ENCODE peak calls at places on chromosomes 11 and 22, in six cellular contexts. O is thoracic aorta; U is colonic mucosa; Y is upper lobe of right lung; G is K562; A is effector memory CD4-positive, alpha-beta T cell. J is an unnamed sample.

GRCh38 chr22:50261615-50262459 is at the start of gene MAPK12:
- DNase-seq in G (peak; percentile 84), O (no peak), Y (no peak), U (no peak), A (no peak), J (no peak)

GRCh38 chr22:48863965-48864538 is 963.6 kb downstream of the BRD1 start:
- DNase-seq in A (no peak), G (no peak), U (no peak), O (no peak), Y (no peak), J (no peak)

GRCh38 chr11:81869337-81870065 is 864.2 kb downstream of the FAM181B start:
- DNase-seq in G (no peak), O (no peak), U (peak; percentile 30), Y (no peak), A (peak; percentile 70), J (no peak)

GRCh38 chr11:108253176-108253575 is 30.3 kb downstream of the ATM start:
- DNase-seq in A (no peak), U (no peak), G (no peak), O (no peak), Y (no peak), J (no peak)

GRCh38 chr22:32775957-32776356 is 25.5 kb upstream of the TIMP3 start:
- DNase-seq in Y (no peak), O (no peak), U (no peak), A (no peak), G (peak; percentile 22), J (no peak)

GRCh38 chr11:56849250-56849649 is 100.8 kb upstream of the OR9G4 start:
- DNase-seq in U (no peak), Y (no peak), O (no peak), G (no peak), A (no peak), J (no peak)

GRCh38 chr22:19756288-19757128 is 4.1 kb upstream of the TBX1 start:
- DNase-seq in O (no peak), G (peak; percentile 99), Y (peak; percentile 87), U (peak; percentile 49), A (peak; percentile 46), J (peak; percentile 35)

GRCh38 chr22:33776491-33776890 is 143.8 kb downstream of the LARGE1 start:
- DNase-seq in G (no peak), O (no peak), U (no peak), A (no peak), Y (no peak), J (no peak)

GRCh38 chr11:27570542-27570941 is 64.0 kb upstream of the LIN7C start:
- DNase-seq in Y (no peak), G (no peak), A (no peak), U (no peak), O (no peak), J (no peak)

DNA sequence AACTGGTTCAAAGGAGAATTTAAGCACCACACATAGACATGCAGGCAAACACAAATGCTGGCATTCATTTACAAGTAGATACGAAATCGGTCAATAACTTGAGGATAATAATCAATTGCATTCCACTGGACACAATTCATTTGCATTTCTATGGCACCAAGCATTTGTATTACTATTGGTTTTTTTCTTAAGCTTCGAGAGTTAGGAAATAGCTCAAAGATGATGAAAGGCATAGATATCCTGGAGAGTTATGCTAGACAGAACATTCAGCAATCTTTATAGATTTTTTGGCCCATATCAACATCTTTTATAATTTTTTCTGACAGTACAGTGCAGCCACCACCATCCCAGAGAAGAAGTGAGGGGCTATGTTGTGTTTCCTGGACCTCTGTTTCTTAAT is 544.4 kb downstream of the MIAT start:
- DNase-seq in A (no peak), O (no peak), G (no peak), Y (no peak), U (no peak), J (no peak)
- H3K27ac ChIP-seq in A (no peak overlapping the region), O (no peak overlapping the region), G (no peak overlapping the region), Y (no peak overlapping the region), U (no peak overlapping the region), J (no peak overlapping the region)

DNA sequence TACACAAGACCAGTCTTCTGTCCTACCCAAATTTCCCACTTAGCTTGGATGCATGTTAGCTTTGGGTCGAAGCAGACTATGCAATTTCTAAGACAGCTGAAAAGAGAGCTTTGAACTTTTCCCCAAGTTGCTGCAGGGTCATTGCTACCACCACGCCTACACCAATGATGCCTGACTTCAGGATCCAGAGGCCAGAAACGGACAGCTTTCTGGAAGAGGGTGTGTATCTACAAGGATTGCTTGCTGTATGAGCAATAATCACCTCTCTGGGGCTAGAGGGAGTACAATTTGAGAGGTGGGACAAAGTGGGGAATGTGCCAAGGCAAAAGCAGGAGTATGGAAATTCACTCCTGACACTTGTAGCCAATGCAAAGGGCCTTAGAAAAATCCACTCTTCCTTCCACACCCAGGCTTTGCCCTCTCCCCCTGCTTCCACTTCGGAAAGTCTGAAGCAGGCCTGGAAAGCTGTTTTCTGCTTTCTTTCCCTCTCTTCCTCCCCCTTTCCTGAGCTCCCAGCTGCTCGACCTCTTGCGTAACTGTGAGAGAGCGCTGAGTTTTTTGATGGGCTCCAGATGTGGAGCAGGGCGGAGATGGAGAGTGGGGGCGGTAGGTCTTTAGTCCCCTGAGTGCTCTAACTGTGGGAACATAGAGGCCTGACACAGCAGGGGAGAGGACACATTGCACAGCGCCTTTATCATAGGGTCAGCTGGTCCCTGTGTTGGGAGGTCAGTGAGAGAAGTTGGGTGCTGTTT is 2.1 kb upstream of the PHLDB1 start:
- DNase-seq in Y (no peak), U (peak; percentile 57), G (peak; percentile 72), A (no peak), O (no peak), J (no peak)
- H3K4me3 ChIP-seq in Y (no peak overlapping the region), U (no peak overlapping the region), G (no peak overlapping the region), A (no peak overlapping the region), O (no peak overlapping the region), J (no peak overlapping the region)

DNA sequence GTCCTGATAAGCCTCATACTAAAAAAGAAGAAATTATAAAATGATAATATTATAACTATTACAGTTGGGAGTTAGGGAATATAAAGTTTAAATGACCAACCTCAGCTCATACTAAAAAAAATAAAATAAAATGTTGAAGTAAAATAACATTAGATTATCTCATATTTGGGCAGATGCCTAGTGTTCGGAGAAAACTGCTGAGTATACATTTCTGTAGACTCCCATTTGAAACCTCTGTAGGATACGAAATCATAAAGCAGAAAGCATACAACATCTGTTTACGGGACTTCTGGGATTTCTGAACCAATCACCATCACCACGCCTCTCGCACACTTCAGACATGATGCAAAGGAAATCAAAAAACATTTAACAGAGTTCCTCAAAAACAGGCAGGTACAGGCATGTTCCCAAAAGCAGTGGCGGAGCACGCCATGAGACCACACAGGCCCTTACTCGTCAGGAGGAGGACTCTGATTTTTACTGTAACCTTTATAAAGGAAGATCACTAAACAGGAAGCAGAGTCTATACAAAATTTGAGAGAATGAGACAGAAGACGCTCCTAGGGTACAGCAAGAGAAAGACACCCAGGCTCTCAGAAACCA is 8.6 kb downstream of the ZNF195 start:
- DNase-seq in O (no peak), U (no peak), G (no peak), A (no peak), Y (no peak), J (no peak)
- H3K9me3 ChIP-seq in O (peaks cover 3% of the 10 kb centered on the region), U (no peaks in the 10 kb centered on the region), G (peaks cover 19% of the 10 kb centered on the region), A (no peaks in the 10 kb centered on the region), Y (no peaks in the 10 kb centered on the region), J (no peaks in the 10 kb centered on the region)

GRCh38 chr22:35904332-35904692 is 124.3 kb downstream of the RBFOX2 start:
- DNase-seq in G (no peak), U (no peak), A (no peak), Y (no peak), O (no peak), J (no peak)

GRCh38 chr22:35904752-35905151 is 123.9 kb downstream of the RBFOX2 start:
- DNase-seq in O (no peak), A (no peak), Y (no peak), U (no peak), G (no peak), J (no peak)

GRCh38 chr22:35903571-35904331 is 124.9 kb downstream of the RBFOX2 start:
- DNase-seq in G (no peak), O (no peak), Y (no peak), U (no peak), A (no peak), J (no peak)

GRCh38 chr22:35899736-35900135 is 128.9 kb downstream of the RBFOX2 start:
- DNase-seq in U (no peak), Y (no peak), G (no peak), A (no peak), O (no peak), J (no peak)

DNA sequence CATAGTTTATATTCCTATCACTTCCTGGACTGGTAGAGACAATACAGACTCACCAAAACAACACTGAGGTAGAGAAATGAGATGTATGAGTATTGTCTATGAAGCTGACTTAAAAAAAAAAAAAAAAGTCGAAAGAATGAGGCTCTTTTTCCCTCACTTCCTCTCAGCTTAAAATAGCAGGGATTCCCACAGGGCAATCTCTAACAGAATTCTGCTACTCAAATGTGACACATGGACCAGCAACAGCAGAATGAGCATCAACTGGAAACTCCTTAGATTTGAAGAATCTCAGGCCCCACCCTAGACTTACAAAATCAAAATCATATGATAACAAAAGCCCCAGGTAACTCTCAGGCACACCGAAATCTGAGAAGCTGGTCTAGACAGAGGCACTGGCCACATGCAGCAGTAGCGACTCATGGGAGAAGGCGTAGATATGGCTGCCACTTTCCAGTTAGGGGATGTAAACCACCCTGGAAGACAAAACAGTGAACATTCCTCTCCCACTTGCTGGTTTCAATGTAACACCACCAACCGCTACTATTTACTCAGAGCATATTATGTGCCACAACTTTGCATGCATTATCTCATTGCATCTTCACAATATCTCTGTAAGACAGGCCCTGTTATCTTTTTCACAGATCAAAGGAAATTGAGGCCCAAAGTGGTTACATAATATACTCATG is 128.0 kb downstream of the RBFOX2 start:
- DNase-seq in A (no peak), O (no peak), U (no peak), G (no peak), Y (no peak), J (no peak)
- H3K27ac ChIP-seq in A (peak overlapping the region; percentile 23), O (no peak overlapping the region), U (no peak overlapping the region), G (no peak overlapping the region), Y (no peak overlapping the region), J (no peak overlapping the region)

DNA sequence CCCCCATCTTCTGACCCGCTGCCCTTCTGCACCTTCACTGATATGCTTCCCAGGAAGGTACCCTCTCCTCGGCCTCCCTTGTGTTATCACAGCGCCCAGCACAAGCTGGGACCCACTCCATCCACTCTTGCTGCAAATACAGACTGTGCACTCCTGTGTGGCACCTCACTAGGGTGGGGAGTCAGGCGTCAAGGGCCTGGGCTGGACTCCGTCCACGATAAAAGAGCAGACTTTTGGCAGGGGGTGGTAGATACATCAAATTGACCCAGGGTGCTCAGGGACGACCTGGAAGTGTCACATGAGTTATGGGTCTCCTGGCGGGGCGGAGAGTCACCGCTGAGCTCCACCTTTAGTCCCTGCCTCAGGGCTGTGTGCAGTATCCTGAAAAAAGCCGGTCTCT is 908 bp downstream of the TRPM5 start:
- DNase-seq in G (no peak), U (peak; percentile 46), Y (no peak), A (no peak), O (no peak), J (no peak)
- H3K4me3 ChIP-seq in G (no peak overlapping the region), U (peak overlapping the region; percentile 48), Y (no peak overlapping the region), A (no peak overlapping the region), O (no peak overlapping the region), J (no peak overlapping the region)

GRCh38 chr11:13105237-13105844 is 96.2 kb downstream of the RASSF10 start:
- DNase-seq in U (peak; percentile 68), Y (no peak), G (peak; percentile 78), O (no peak), A (no peak), J (no peak)
- H3K9me3 ChIP-seq in U (no peaks in the 10 kb centered on the region), Y (no peaks in the 10 kb centered on the region), G (no peaks in the 10 kb centered on the region), O (no peaks in the 10 kb centered on the region), A (no peaks in the 10 kb centered on the region), J (no peaks in the 10 kb centered on the region)

GRCh38 chr11:106152013-106152412 is 74.6 kb downstream of the AASDHPPT start:
- DNase-seq in O (no peak), A (no peak), Y (no peak), G (no peak), U (no peak), J (no peak)
- H3K27ac ChIP-seq in O (no peak overlapping the region), A (no peak overlapping the region), Y (no peak overlapping the region), G (no peak overlapping the region), U (no peak overlapping the region), J (no peak overlapping the region)

GRCh38 chr11:76997512-76997911 is 36.7 kb upstream of the B3GNT6 start:
- DNase-seq in O (no peak), U (no peak), G (no peak), Y (no peak), A (no peak), J (no peak)
- H3K4me3 ChIP-seq in O (no peak overlapping the region), U (no peak overlapping the region), G (no peak overlapping the region), Y (no peak overlapping the region), A (no peak overlapping the region), J (no peak overlapping the region)

J was measured in pancreas.